ENCODE peak calls at places on chromosome 19, in six cellular contexts. F is CD8-positive, alpha-beta memory T cell; E is thoracic aorta; P is IMR-90; U is spleen; T is tibial nerve. Y is an unnamed sample. For H3K9me3 and H3K4me1, the result is how much of the 10 kb centered on the place peaks cover.

GRCh38 chr19:45075215-45076028 is 856 bp downstream of the ZNF296 start:
- DNase-seq in F (peak), E (no peak), P (no peak), U (peak), T (no peak), Y (peak)

GRCh38 chr19:33900817-33901216 is 104.1 kb downstream of the KCTD15 start:
- DNase-seq in F (no peak), E (no peak), P (no peak), U (no peak), T (no peak), Y (no peak)

GRCh38 chr19:13318190-13318589 is 168.0 kb downstream of the IER2 start:
- DNase-seq in F (no peak), E (no peak), P (no peak), U (no peak), T (no peak), Y (no peak)

GRCh38 chr19:10115392-10116084 is 4.0 kb downstream of the P2RY11 start:
- DNase-seq in F (peak), E (no peak), P (no peak), U (peak), T (no peak), Y (no peak)

GRCh38 chr19:44803442-44804428 is 5.2 kb upstream of the BCAM start:
- DNase-seq in F (no peak), E (no peak), P (no peak), U (no peak), T (no peak), Y (no peak)

GRCh38 chr19:13396256-13397080 is 109.8 kb downstream of the CACNA1A start:
- DNase-seq in F (no peak), E (no peak), P (peak), U (no peak), T (no peak), Y (no peak)

GRCh38 chr19:29521291-29522075 is 4.3 kb upstream of the VSTM2B start:
- DNase-seq in F (peak), E (no peak), P (no peak), U (peak), T (no peak), Y (no peak)

GRCh38 chr19:1851581-1852293 is 3.5 kb upstream of the REXO1 start:
- DNase-seq in F (peak), E (no peak), P (no peak), U (peak), T (no peak), Y (peak)

GRCh38 chr19:14146789-14147216 is 10.4 kb upstream of the ASF1B start:
- DNase-seq in F (no peak), E (no peak), P (peak), U (no peak), T (no peak), Y (no peak)

GRCh38 chr19:510606-511100 is 3.4 kb downstream of the TPGS1 start:
- DNase-seq in F (peak), E (no peak), P (peak), U (peak), T (no peak), Y (peak)

GRCh38 chr19:31223805-31224534 is 125.3 kb downstream of the TSHZ3 start:
- DNase-seq in F (no peak), E (no peak), P (peak), U (no peak), T (no peak), Y (no peak)

GRCh38 chr19:3398900-3399278 is 32.5 kb downstream of the NFIC start:
- DNase-seq in F (no peak), E (no peak), P (no peak), U (no peak), T (peak), Y (no peak)

GRCh38 chr19:10379880-10380310 is 477 bp downstream of the TYK2 start:
- DNase-seq in F (no peak), E (no peak), P (no peak), U (no peak), T (no peak), Y (no peak)

GRCh38 chr19:43673702-43674629 is 4.0 kb upstream of the PLAUR start:
- DNase-seq in F (no peak), E (no peak), P (no peak), U (peak), T (no peak), Y (no peak)

GRCh38 chr19:4430760-4431159 is 26.8 kb downstream of the UBXN6 start:
- DNase-seq in F (no peak), E (no peak), P (no peak), U (no peak), T (no peak), Y (no peak)

GRCh38 chr19:48656840-48657474 is 11.0 kb upstream of the CA11 start:
- DNase-seq in F (no peak), E (no peak), P (peak), U (no peak), T (peak), Y (no peak)

GRCh38 chr19:4058696-4059492 is 7.8 kb downstream of the ZBTB7A start:
- DNase-seq in F (no peak), E (no peak), P (no peak), U (peak), T (no peak), Y (no peak)

GRCh38 chr19:44718441-44719261 is 19.7 kb downstream of the CEACAM16 start:
- DNase-seq in F (no peak), E (peak), P (peak), U (no peak), T (no peak), Y (no peak)

GRCh38 chr19:8148410-8149231 is 771 bp downstream of the FBN3 start:
- DNase-seq in F (no peak), E (no peak), P (no peak), U (no peak), T (no peak), Y (no peak)

GRCh38 chr19:29381353-29382203 is 144.2 kb upstream of the VSTM2B start:
- DNase-seq in F (no peak), E (no peak), P (no peak), U (no peak), T (no peak), Y (no peak)

GRCh38 chr19:44609219-44609618 is 4.1 kb upstream of the IGSF23 start:
- DNase-seq in F (no peak), E (no peak), P (peak), U (no peak), T (no peak), Y (no peak)

GRCh38 chr19:42253245-42254082 is 1.5 kb downstream of the ERF start:
- DNase-seq in F (peak), E (no peak), P (peak), U (peak), T (no peak), Y (peak)

GRCh38 chr19:42471554-42472249 is 29.0 kb upstream of the CXCL17 start:
- DNase-seq in F (no peak), E (no peak), P (peak), U (no peak), T (no peak), Y (no peak)

GRCh38 chr19:11151181-11151580 is 4.4 kb downstream of the SPC24 start:
- DNase-seq in F (no peak), E (no peak), P (no peak), U (no peak), T (no peak), Y (no peak)

GRCh38 chr19:45423589-45424190 is at the start of gene ERCC1:
- DNase-seq in F (peak), E (peak), P (peak), U (peak), T (peak), Y (peak)

GRCh38 chr19:33868076-33868735 is 71.5 kb downstream of the KCTD15 start:
- DNase-seq in F (no peak), E (no peak), P (no peak), U (peak), T (no peak), Y (no peak)

GRCh38 chr19:42311612-42312160 is 1.4 kb upstream of the TMEM145 start:
- DNase-seq in F (no peak), E (no peak), P (no peak), U (no peak), T (no peak), Y (no peak)

GRCh38 chr19:31528261-31528660 is 179.0 kb upstream of the TSHZ3 start:
- DNase-seq in F (no peak), E (no peak), P (no peak), U (no peak), T (no peak), Y (no peak)

GRCh38 chr19:8641908-8642547 is 11.6 kb downstream of the NFILZ start:
- DNase-seq in F (no peak), E (no peak), P (peak), U (no peak), T (no peak), Y (no peak)

GRCh38 chr19:30029721-30030510 is 87.9 kb downstream of the URI1 start:
- DNase-seq in F (no peak), E (no peak), P (peak), U (no peak), T (no peak), Y (no peak)

GRCh38 chr19:934197-934840 is 8.5 kb downstream of the ARID3A start:
- DNase-seq in F (no peak), E (no peak), P (no peak), U (no peak), T (no peak), Y (no peak)

GRCh38 chr19:50977626-50978025 is 6.1 kb downstream of the KLK7 start:
- DNase-seq in F (no peak), E (no peak), P (no peak), U (no peak), T (no peak), Y (no peak)

GRCh38 chr19:15843186-15843585 is 27.7 kb upstream of the OR10H1 start:
- DNase-seq in F (no peak), E (no peak), P (no peak), U (no peak), T (no peak), Y (no peak)

GRCh38 chr19:15840833-15841232 is 25.4 kb upstream of the OR10H1 start:
- DNase-seq in F (no peak), E (no peak), P (no peak), U (no peak), T (no peak), Y (no peak)

GRCh38 chr19:15846923-15847322 is 31.5 kb upstream of the OR10H1 start:
- DNase-seq in F (no peak), E (no peak), P (no peak), U (no peak), T (no peak), Y (no peak)

GRCh38 chr19:15836595-15837398 is 21.3 kb upstream of the OR10H1 start:
- DNase-seq in F (peak), E (peak), P (peak), U (peak), T (peak), Y (peak)

DNA sequence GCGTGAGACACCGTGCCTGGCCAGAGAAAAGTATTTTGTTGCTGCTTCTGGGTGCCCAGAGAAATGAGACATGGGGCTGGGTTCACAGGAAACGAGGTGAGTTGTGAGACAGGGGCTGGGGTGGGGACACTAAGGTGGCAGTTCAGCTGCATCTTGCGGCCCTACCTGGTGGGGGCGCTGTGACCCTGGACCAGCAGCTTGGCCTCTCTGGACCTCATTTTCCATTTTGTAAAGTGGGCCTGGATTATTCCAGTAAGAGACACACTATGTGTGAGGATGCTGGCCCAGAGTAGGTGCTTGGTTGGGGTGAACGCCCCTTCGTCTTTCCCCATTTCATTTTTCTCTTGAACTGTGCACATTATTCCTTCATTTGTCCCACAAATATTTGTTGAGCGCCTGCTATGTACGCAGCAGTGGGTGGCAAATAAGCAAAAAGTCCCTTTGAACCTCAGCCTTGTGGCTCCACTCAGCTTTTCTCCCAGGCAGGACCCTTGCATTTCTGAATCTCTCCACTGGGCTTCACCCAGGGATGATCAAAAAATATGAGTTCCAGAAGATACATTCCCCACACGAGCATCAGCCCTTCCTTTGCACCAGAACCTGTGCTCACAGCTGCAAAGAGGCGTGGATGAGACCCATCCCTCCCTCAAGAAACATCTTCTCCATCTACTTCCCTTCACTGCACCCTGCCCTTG is 26.6 kb upstream of the OR10H1 start:
- DNase-seq in F (no peak), E (no peak), P (no peak), U (no peak), T (no peak), Y (no peak)
- H3K9me3 ChIP-seq in F (under half), E (under half), P (under half), U (under half), T (under half), Y (under half)

DNA sequence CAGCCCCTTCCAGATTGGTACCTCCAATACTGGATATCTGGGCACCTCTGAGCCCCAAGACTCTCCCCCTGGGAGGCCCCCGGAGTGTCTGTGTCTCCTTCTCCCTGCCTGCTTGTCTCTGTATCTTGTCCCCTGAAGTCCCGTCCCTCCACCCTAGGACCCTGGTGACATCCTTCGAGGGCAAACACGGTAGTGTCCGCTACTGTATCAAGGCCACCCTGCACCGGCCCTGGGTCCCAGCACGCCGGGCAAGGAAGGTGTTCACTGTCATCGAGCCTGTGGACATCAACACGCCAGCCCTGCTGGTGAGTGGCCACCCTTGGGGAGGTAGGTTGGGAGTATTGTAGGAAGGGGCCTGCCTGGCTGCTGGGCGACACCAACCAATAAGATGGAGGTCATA is 844 bp downstream of the ARRDC2 start:
- DNase-seq in F (no peak), E (no peak), P (no peak), U (peak), T (no peak), Y (no peak)
- H3K4me1 ChIP-seq in F (under half), E (under half), P (under half), U (under half), T (under half), Y (under half)

GRCh38 chr19:19451429-19452240 is 46.2 kb downstream of the GATAD2A start:
- DNase-seq in F (peak), E (no peak), P (no peak), U (no peak), T (no peak), Y (no peak)
- H3K27ac ChIP-seq in F (peak), E (no peak), P (no peak), U (peak), T (no peak), Y (no peak)

GRCh38 chr19:57546513-57546912 is 13.2 kb downstream of the ZNF550 start:
- DNase-seq in F (no peak), E (no peak), P (no peak), U (no peak), T (no peak), Y (no peak)

GRCh38 chr19:57552432-57552831 is 7.2 kb downstream of the ZNF550 start:
- DNase-seq in F (no peak), E (no peak), P (no peak), U (no peak), T (no peak), Y (no peak)
- H3K9me3 ChIP-seq in F (half or more), E (half or more), P (half or more), U (half or more), T (half or more), Y (under half)

GRCh38 chr19:46622118-46622446 is 2.8 kb downstream of the PTGIR start:
- DNase-seq in F (peak), E (no peak), P (no peak), U (no peak), T (no peak), Y (no peak)

GRCh38 chr19:46618670-46619231 is 6.1 kb downstream of the PTGIR start:
- DNase-seq in F (peak), E (no peak), P (peak), U (no peak), T (no peak), Y (no peak)

GRCh38 chr19:46621191-46622117 is 3.4 kb downstream of the PTGIR start:
- DNase-seq in F (peak), E (no peak), P (peak), U (no peak), T (no peak), Y (no peak)

GRCh38 chr19:46620267-46620666 is 4.6 kb downstream of the PTGIR start:
- DNase-seq in F (no peak), E (no peak), P (no peak), U (no peak), T (no peak), Y (no peak)

GRCh38 chr19:46620716-46621115 is 4.2 kb downstream of the PTGIR start:
- DNase-seq in F (peak), E (no peak), P (peak), U (no peak), T (no peak), Y (no peak)
- H3K4me1 ChIP-seq in F (half or more), E (half or more), P (under half), U (under half), T (half or more), Y (under half)

Y was measured in effector memory CD4-positive, alpha-beta T cell.